ENCODE peak calls at places on chromosomes 5 and 9, in six cellular contexts. X is GM03348, L is pons, M is lower lobe of right lung, V is D341Med, G is HT1080. K is an unnamed sample.

GRCh38 chr5:169325273-169325672 is 24.3 kb upstream of the SLIT3 start:
- DNase-seq in M (no peak), G (no peak), V (no peak), L (no peak), X (no peak), K (no peak)

GRCh38 chr5:113264061-113264460 is 170.7 kb downstream of the TSSK1B start:
- DNase-seq in M (no peak), X (no peak), G (no peak), L (no peak), V (no peak), K (peak)

GRCh38 chr5:111931658-111932057 is 174.7 kb upstream of the NREP start:
- DNase-seq in X (no peak), G (no peak), M (no peak), V (no peak), L (no peak), K (no peak)

GRCh38 chr9:117116084-117116483 is 298.8 kb downstream of the ASTN2 start:
- DNase-seq in G (no peak), X (no peak), M (no peak), L (no peak), V (no peak), K (no peak)

GRCh38 chr5:133730346-133730745 is 118.0 kb upstream of the FSTL4 start:
- DNase-seq in M (no peak), G (no peak), L (no peak), X (no peak), V (no peak), K (no peak)

GRCh38 chr9:110426052-110426709 is 88.5 kb upstream of the TXNDC8 start:
- DNase-seq in V (no peak), L (no peak), G (no peak), X (peak), M (no peak), K (peak)

GRCh38 chr5:100827481-100827889 is 75.6 kb downstream of the ST8SIA4 start:
- DNase-seq in L (no peak), X (no peak), G (peak), M (no peak), V (no peak), K (peak)

GRCh38 chr9:98455957-98456621 is 200.6 kb upstream of the TBC1D2 start:
- DNase-seq in X (peak), L (no peak), G (no peak), M (no peak), V (no peak), K (peak)

GRCh38 chr5:123881791-123882244 is 369.8 kb downstream of the CSNK1G3 start:
- DNase-seq in V (no peak), G (no peak), X (peak), M (no peak), L (no peak), K (peak)

GRCh38 chr5:96565843-96566242 is 96.3 kb upstream of the CAST start:
- DNase-seq in V (no peak), M (no peak), L (peak), X (peak), G (peak), K (peak)

GRCh38 chr5:33690736-33691135 is 201.1 kb downstream of the ADAMTS12 start:
- DNase-seq in G (peak), V (no peak), L (no peak), M (no peak), X (peak), K (no peak)

K was measured in MCF 10A.